ENCODE peak calls at places on chromosome 2, in seven cellular contexts. One of them, this sample, is unnamed.

GRCh38 chr2:143205106-143205764 is 76.0 kb downstream of the ARHGAP15 start:
- DNase-seq in cardiac muscle cell: peak
- DNase-seq in esophagus squamous epithelium: no peak
- DNase-seq in endodermal cell: no peak
- DNase-seq in OCI-LY7: peak
- DNase-seq in neural progenitor cell: no peak
- DNase-seq in A549: no peak
- DNase-seq in this sample: no peak

GRCh38 chr2:20424300-20425290 is 22.3 kb upstream of the RHOB start:
- DNase-seq in cardiac muscle cell: peak
- DNase-seq in esophagus squamous epithelium: peak
- DNase-seq in endodermal cell: no peak
- DNase-seq in OCI-LY7: peak
- DNase-seq in neural progenitor cell: no peak
- DNase-seq in A549: no peak
- DNase-seq in this sample: peak

GRCh38 chr2:170843656-170844055 is 27.0 kb downstream of the GAD1 start:
- DNase-seq in cardiac muscle cell: peak
- DNase-seq in esophagus squamous epithelium: no peak
- DNase-seq in endodermal cell: no peak
- DNase-seq in OCI-LY7: no peak
- DNase-seq in neural progenitor cell: no peak
- DNase-seq in A549: no peak
- DNase-seq in this sample: no peak

GRCh38 chr2:30259827-30260679 is 28.7 kb downstream of the LBH start:
- DNase-seq in cardiac muscle cell: no peak
- DNase-seq in esophagus squamous epithelium: no peak
- DNase-seq in endodermal cell: no peak
- DNase-seq in OCI-LY7: no peak
- DNase-seq in neural progenitor cell: no peak
- DNase-seq in A549: no peak
- DNase-seq in this sample: peak

GRCh38 chr2:240639566-240639965 is 14.3 kb downstream of the GPR35 start:
- DNase-seq in cardiac muscle cell: no peak
- DNase-seq in esophagus squamous epithelium: no peak
- DNase-seq in endodermal cell: peak
- DNase-seq in OCI-LY7: no peak
- DNase-seq in neural progenitor cell: no peak
- DNase-seq in A549: no peak
- DNase-seq in this sample: no peak

GRCh38 chr2:242022550-242023290 is 153.2 kb downstream of the RTP5 start:
- DNase-seq in cardiac muscle cell: no peak
- DNase-seq in esophagus squamous epithelium: no peak
- DNase-seq in endodermal cell: no peak
- DNase-seq in OCI-LY7: peak
- DNase-seq in neural progenitor cell: no peak
- DNase-seq in A549: no peak
- DNase-seq in this sample: peak

GRCh38 chr2:143489135-143489534 is 359.9 kb downstream of the ARHGAP15 start:
- DNase-seq in cardiac muscle cell: peak
- DNase-seq in esophagus squamous epithelium: no peak
- DNase-seq in endodermal cell: no peak
- DNase-seq in OCI-LY7: no peak
- DNase-seq in neural progenitor cell: no peak
- DNase-seq in A549: peak
- DNase-seq in this sample: no peak

GRCh38 chr2:173884403-173884802 is 80.8 kb downstream of the SP3 start:
- DNase-seq in cardiac muscle cell: peak
- DNase-seq in esophagus squamous epithelium: no peak
- DNase-seq in endodermal cell: peak
- DNase-seq in OCI-LY7: peak
- DNase-seq in neural progenitor cell: peak
- DNase-seq in A549: no peak
- DNase-seq in this sample: no peak

GRCh38 chr2:45585267-45585861 is 25.7 kb downstream of the SRBD1 start:
- DNase-seq in cardiac muscle cell: peak
- DNase-seq in esophagus squamous epithelium: no peak
- DNase-seq in endodermal cell: no peak
- DNase-seq in OCI-LY7: peak
- DNase-seq in neural progenitor cell: peak
- DNase-seq in A549: peak
- DNase-seq in this sample: no peak

GRCh38 chr2:102033028-102033749 is 41.4 kb downstream of the IL1R2 start:
- DNase-seq in cardiac muscle cell: peak
- DNase-seq in esophagus squamous epithelium: no peak
- DNase-seq in endodermal cell: no peak
- DNase-seq in OCI-LY7: no peak
- DNase-seq in neural progenitor cell: no peak
- DNase-seq in A549: no peak
- DNase-seq in this sample: no peak

GRCh38 chr2:172226244-172227061 is 123.8 kb upstream of the DLX2 start:
- DNase-seq in cardiac muscle cell: no peak
- DNase-seq in esophagus squamous epithelium: no peak
- DNase-seq in endodermal cell: no peak
- DNase-seq in OCI-LY7: peak
- DNase-seq in neural progenitor cell: no peak
- DNase-seq in A549: no peak
- DNase-seq in this sample: no peak

GRCh38 chr2:55097462-55098410 is 47.5 kb upstream of the RTN4 start:
- DNase-seq in cardiac muscle cell: peak
- DNase-seq in esophagus squamous epithelium: no peak
- DNase-seq in endodermal cell: no peak
- DNase-seq in OCI-LY7: no peak
- DNase-seq in neural progenitor cell: no peak
- DNase-seq in A549: no peak
- DNase-seq in this sample: no peak

GRCh38 chr2:170381678-170382077 is 203.7 kb downstream of the MYO3B start:
- DNase-seq in cardiac muscle cell: no peak
- DNase-seq in esophagus squamous epithelium: no peak
- DNase-seq in endodermal cell: no peak
- DNase-seq in OCI-LY7: no peak
- DNase-seq in neural progenitor cell: no peak
- DNase-seq in A549: no peak
- DNase-seq in this sample: no peak

DNA sequence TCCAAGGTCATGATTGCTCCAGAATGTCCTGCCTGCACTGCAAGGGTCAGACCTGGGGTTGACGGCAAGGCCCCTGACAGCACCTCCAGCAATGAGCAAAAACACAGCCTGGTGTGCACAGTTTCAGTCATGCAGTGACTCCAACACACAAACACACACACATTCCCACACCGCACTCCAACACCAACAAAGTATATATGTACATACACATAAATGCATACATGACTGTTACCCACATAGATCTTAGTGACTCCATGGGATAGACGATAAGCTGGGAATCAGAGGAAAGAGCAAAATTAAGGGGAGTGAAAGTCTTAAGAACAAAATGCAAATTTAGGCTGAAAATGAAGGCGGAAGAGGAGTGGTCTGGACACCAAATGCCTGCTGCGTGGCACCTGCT is 112.7 kb upstream of the TEKT4 start:
- DNase-seq in cardiac muscle cell: no peak
- DNase-seq in esophagus squamous epithelium: no peak
- DNase-seq in endodermal cell: no peak
- DNase-seq in OCI-LY7: no peak
- DNase-seq in neural progenitor cell: no peak
- DNase-seq in A549: no peak
- DNase-seq in this sample: no peak
- H3K27ac ChIP-seq in cardiac muscle cell: no peak
- H3K27ac ChIP-seq in esophagus squamous epithelium: no peak
- H3K27ac ChIP-seq in endodermal cell: no peak
- H3K27ac ChIP-seq in OCI-LY7: no peak
- H3K27ac ChIP-seq in neural progenitor cell: no peak
- H3K27ac ChIP-seq in A549: no peak
- H3K27ac ChIP-seq in this sample: no peak

GRCh38 chr2:119523959-119524694 is at the start of gene SCTR:
- DNase-seq in cardiac muscle cell: no peak
- DNase-seq in esophagus squamous epithelium: no peak
- DNase-seq in endodermal cell: peak
- DNase-seq in OCI-LY7: no peak
- DNase-seq in neural progenitor cell: peak
- DNase-seq in A549: no peak
- DNase-seq in this sample: no peak
- H3K4me3 ChIP-seq in cardiac muscle cell: peak
- H3K4me3 ChIP-seq in esophagus squamous epithelium: no peak
- H3K4me3 ChIP-seq in endodermal cell: peak
- H3K4me3 ChIP-seq in OCI-LY7: no peak
- H3K4me3 ChIP-seq in neural progenitor cell: peak
- H3K4me3 ChIP-seq in A549: peak
- H3K4me3 ChIP-seq in this sample: peak

GRCh38 chr2:204321910-204322765 is 223.1 kb upstream of the PARD3B start:
- DNase-seq in cardiac muscle cell: peak
- DNase-seq in esophagus squamous epithelium: no peak
- DNase-seq in endodermal cell: no peak
- DNase-seq in OCI-LY7: no peak
- DNase-seq in neural progenitor cell: no peak
- DNase-seq in A549: no peak
- DNase-seq in this sample: no peak
- H3K27ac ChIP-seq in cardiac muscle cell: no peak
- H3K27ac ChIP-seq in esophagus squamous epithelium: peak
- H3K27ac ChIP-seq in endodermal cell: no peak
- H3K27ac ChIP-seq in OCI-LY7: no peak
- H3K27ac ChIP-seq in neural progenitor cell: no peak
- H3K27ac ChIP-seq in A549: no peak
- H3K27ac ChIP-seq in this sample: no peak

GRCh38 chr2:189669913-189670312 is 4.6 kb upstream of the ANKAR start:
- DNase-seq in cardiac muscle cell: no peak
- DNase-seq in esophagus squamous epithelium: no peak
- DNase-seq in endodermal cell: no peak
- DNase-seq in OCI-LY7: no peak
- DNase-seq in neural progenitor cell: no peak
- DNase-seq in A549: no peak
- DNase-seq in this sample: no peak

GRCh38 chr2:189679224-189679623 is 4.8 kb downstream of the ANKAR start:
- DNase-seq in cardiac muscle cell: no peak
- DNase-seq in esophagus squamous epithelium: no peak
- DNase-seq in endodermal cell: no peak
- DNase-seq in OCI-LY7: no peak
- DNase-seq in neural progenitor cell: no peak
- DNase-seq in A549: no peak
- DNase-seq in this sample: no peak

GRCh38 chr2:189673661-189674373 is 653 bp upstream of the ANKAR start:
- DNase-seq in cardiac muscle cell: no peak
- DNase-seq in esophagus squamous epithelium: no peak
- DNase-seq in endodermal cell: no peak
- DNase-seq in OCI-LY7: no peak
- DNase-seq in neural progenitor cell: no peak
- DNase-seq in A549: no peak
- DNase-seq in this sample: no peak

GRCh38 chr2:189676471-189676870 is 2.0 kb downstream of the ANKAR start:
- DNase-seq in cardiac muscle cell: peak
- DNase-seq in esophagus squamous epithelium: no peak
- DNase-seq in endodermal cell: no peak
- DNase-seq in OCI-LY7: no peak
- DNase-seq in neural progenitor cell: no peak
- DNase-seq in A549: no peak
- DNase-seq in this sample: no peak

GRCh38 chr2:189674374-189675112 is at the start of gene ANKAR:
- DNase-seq in cardiac muscle cell: peak
- DNase-seq in esophagus squamous epithelium: peak
- DNase-seq in endodermal cell: peak
- DNase-seq in OCI-LY7: peak
- DNase-seq in neural progenitor cell: peak
- DNase-seq in A549: peak
- DNase-seq in this sample: peak
- H3K4me3 ChIP-seq in cardiac muscle cell: peak
- H3K4me3 ChIP-seq in esophagus squamous epithelium: peak
- H3K4me3 ChIP-seq in endodermal cell: peak
- H3K4me3 ChIP-seq in OCI-LY7: peak
- H3K4me3 ChIP-seq in neural progenitor cell: peak
- H3K4me3 ChIP-seq in A549: peak
- H3K4me3 ChIP-seq in this sample: peak

GRCh38 chr2:42962521-42962953 is 170.2 kb upstream of the HAAO start:
- DNase-seq in cardiac muscle cell: peak
- DNase-seq in esophagus squamous epithelium: no peak
- DNase-seq in endodermal cell: peak
- DNase-seq in OCI-LY7: peak
- DNase-seq in neural progenitor cell: no peak
- DNase-seq in A549: no peak
- DNase-seq in this sample: no peak

GRCh38 chr2:42965910-42966309 is 173.5 kb upstream of the HAAO start:
- DNase-seq in cardiac muscle cell: no peak
- DNase-seq in esophagus squamous epithelium: no peak
- DNase-seq in endodermal cell: no peak
- DNase-seq in OCI-LY7: no peak
- DNase-seq in neural progenitor cell: no peak
- DNase-seq in A549: no peak
- DNase-seq in this sample: no peak

GRCh38 chr2:42963452-42964068 is 171.2 kb upstream of the HAAO start:
- DNase-seq in cardiac muscle cell: no peak
- DNase-seq in esophagus squamous epithelium: no peak
- DNase-seq in endodermal cell: no peak
- DNase-seq in OCI-LY7: no peak
- DNase-seq in neural progenitor cell: no peak
- DNase-seq in A549: no peak
- DNase-seq in this sample: no peak

GRCh38 chr2:42965196-42965595 is 172.8 kb upstream of the HAAO start:
- DNase-seq in cardiac muscle cell: peak
- DNase-seq in esophagus squamous epithelium: no peak
- DNase-seq in endodermal cell: peak
- DNase-seq in OCI-LY7: no peak
- DNase-seq in neural progenitor cell: no peak
- DNase-seq in A549: no peak
- DNase-seq in this sample: no peak

DNA sequence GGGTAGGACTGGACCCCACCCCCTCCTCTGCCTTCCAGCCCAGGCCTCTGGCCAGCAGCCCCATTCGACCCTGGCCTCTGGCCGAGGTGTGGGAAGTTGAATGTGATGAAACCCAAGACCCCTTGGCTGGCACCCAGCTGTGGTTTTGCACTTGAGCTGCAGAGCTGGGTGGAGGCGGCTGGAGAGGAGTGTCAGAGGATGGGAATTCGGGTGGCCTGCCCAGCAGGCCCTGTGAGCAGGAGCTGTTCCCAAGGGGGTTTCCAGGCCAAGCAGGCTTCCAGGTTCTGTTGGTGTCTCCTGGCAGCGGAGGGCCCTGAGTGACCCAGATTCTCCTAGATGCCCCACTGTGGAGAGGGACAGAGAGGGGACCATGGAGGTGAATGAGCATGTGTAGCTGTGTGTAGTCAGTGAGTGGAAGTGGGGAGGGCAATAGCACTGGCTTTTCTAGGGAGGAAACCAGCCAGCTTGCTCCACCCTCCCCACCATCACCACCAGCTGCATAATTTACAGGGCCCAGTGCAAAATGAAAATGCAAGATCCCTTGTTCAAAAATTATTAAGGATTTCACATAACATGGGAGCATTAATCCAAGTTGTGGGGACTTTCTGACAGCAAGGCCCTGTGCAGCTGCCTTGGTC is 172.2 kb upstream of the HAAO start:
- DNase-seq in cardiac muscle cell: peak
- DNase-seq in esophagus squamous epithelium: no peak
- DNase-seq in endodermal cell: peak
- DNase-seq in OCI-LY7: no peak
- DNase-seq in neural progenitor cell: no peak
- DNase-seq in A549: no peak
- DNase-seq in this sample: peak
- H3K27ac ChIP-seq in cardiac muscle cell: no peak
- H3K27ac ChIP-seq in esophagus squamous epithelium: peak
- H3K27ac ChIP-seq in endodermal cell: no peak
- H3K27ac ChIP-seq in OCI-LY7: no peak
- H3K27ac ChIP-seq in neural progenitor cell: no peak
- H3K27ac ChIP-seq in A549: no peak
- H3K27ac ChIP-seq in this sample: peak

GRCh38 chr2:236177967-236178909 is 10.1 kb upstream of the GBX2 start:
- DNase-seq in cardiac muscle cell: peak
- DNase-seq in esophagus squamous epithelium: no peak
- DNase-seq in endodermal cell: peak
- DNase-seq in OCI-LY7: no peak
- DNase-seq in neural progenitor cell: peak
- DNase-seq in A549: peak
- DNase-seq in this sample: peak
- H3K4me3 ChIP-seq in cardiac muscle cell: peak
- H3K4me3 ChIP-seq in esophagus squamous epithelium: no peak
- H3K4me3 ChIP-seq in endodermal cell: peak
- H3K4me3 ChIP-seq in OCI-LY7: no peak
- H3K4me3 ChIP-seq in neural progenitor cell: peak
- H3K4me3 ChIP-seq in A549: peak
- H3K4me3 ChIP-seq in this sample: peak

This sample was measured in coronary artery.